ENCODE peak calls at places on chromosomes 4 and X, in five cellular contexts. O is Peyer's patch; X is MM.1S; W is ovary; N is CD8-positive, alpha-beta T cell. G is an unnamed sample.

GRCh38 chrX:132219343-132219768 is at the start of gene RAP2C:
- DNase-seq in O (peak), X (peak), W (peak), N (peak), G (peak)

GRCh38 chrX:18288716-18289115 is 65.8 kb downstream of the SCML2 start:
- DNase-seq in O (no peak), X (no peak), W (no peak), N (no peak), G (no peak)

GRCh38 chr4:84938316-84938715 is 28.2 kb downstream of the WDFY3 start:
- DNase-seq in O (no peak), X (no peak), W (no peak), N (no peak), G (no peak)

GRCh38 chr4:145820407-145820806 is 118.2 kb downstream of the ZNF827 start:
- DNase-seq in O (no peak), X (peak), W (no peak), N (no peak), G (no peak)

GRCh38 chr4:173269280-173269679 is 64.9 kb downstream of the HMGB2 start:
- DNase-seq in O (no peak), X (no peak), W (no peak), N (no peak), G (no peak)

GRCh38 chr4:141705747-141706377 is 69.5 kb downstream of the IL15 start:
- DNase-seq in O (no peak), X (no peak), W (no peak), N (no peak), G (no peak)

GRCh38 chr4:183600189-183600685 is 58.7 kb downstream of the RWDD4 start:
- DNase-seq in O (no peak), X (no peak), W (no peak), N (peak), G (no peak)

GRCh38 chrX:107542500-107542899 is 85.8 kb upstream of the PRPS1 start:
- DNase-seq in O (no peak), X (no peak), W (no peak), N (no peak), G (peak)

GRCh38 chr4:184598753-184599491 is 50.3 kb downstream of the CASP3 start:
- DNase-seq in O (no peak), X (no peak), W (no peak), N (no peak), G (no peak)

GRCh38 chrX:100363926-100364325 is 46.1 kb downstream of the PCDH19 start:
- DNase-seq in O (no peak), X (no peak), W (no peak), N (no peak), G (no peak)

GRCh38 chrX:138748480-138748879 is 37.0 kb upstream of the FGF13 start:
- DNase-seq in O (no peak), X (peak), W (no peak), N (no peak), G (no peak)

GRCh38 chr4:2354127-2354526 is 64.3 kb downstream of the ZFYVE28 start:
- DNase-seq in O (no peak), X (no peak), W (no peak), N (peak), G (peak)

GRCh38 chr4:2105559-2105958 is 46.4 kb downstream of the NAT8L start:
- DNase-seq in O (no peak), X (no peak), W (no peak), N (no peak), G (no peak)

GRCh38 chr4:7428261-7429068 is 6.3 kb downstream of the PSAPL1 start:
- DNase-seq in O (peak), X (no peak), W (no peak), N (no peak), G (no peak)

GRCh38 chrX:10574663-10575062 is 45.7 kb downstream of the MID1 start:
- DNase-seq in O (no peak), X (no peak), W (no peak), N (no peak), G (no peak)

GRCh38 chrX:42615161-42615563 is 162.8 kb downstream of the PPP1R2C start:
- DNase-seq in O (peak), X (no peak), W (no peak), N (no peak), G (no peak)

GRCh38 chr4:113809313-113809712 is 47.8 kb upstream of the CAMK2D start:
- DNase-seq in O (no peak), X (no peak), W (no peak), N (no peak), G (no peak)

GRCh38 chr4:57504139-57504538 is 394.0 kb upstream of the IGFBP7 start:
- DNase-seq in O (no peak), X (no peak), W (no peak), N (no peak), G (no peak)

GRCh38 chrX:24371391-24371972 is 11.0 kb downstream of the SUPT20HL1 start:
- DNase-seq in O (peak), X (peak), W (peak), N (peak), G (peak)

GRCh38 chr4:19455850-19456602 is 795.7 kb upstream of the SLIT2 start:
- DNase-seq in O (no peak), X (no peak), W (no peak), N (no peak), G (no peak)

GRCh38 chr4:162461952-162462351 is 298.2 kb upstream of the FSTL5 start:
- DNase-seq in O (no peak), X (peak), W (no peak), N (no peak), G (no peak)

GRCh38 chr4:20603671-20604313 is 96.5 kb upstream of the PACRGL start:
- DNase-seq in O (no peak), X (no peak), W (no peak), N (no peak), G (no peak)

GRCh38 chr4:123250843-123251242 is 145.8 kb upstream of the SPRY1 start:
- DNase-seq in O (no peak), X (no peak), W (peak), N (no peak), G (no peak)

GRCh38 chrX:95885074-95885473 is 799.6 kb upstream of the DIAPH2 start:
- DNase-seq in O (no peak), X (no peak), W (peak), N (no peak), G (no peak)

GRCh38 chr4:65538571-65538970 is 131.7 kb downstream of the EPHA5 start:
- DNase-seq in O (no peak), X (no peak), W (no peak), N (no peak), G (no peak)

GRCh38 chr4:141540643-141541042 is 95.7 kb upstream of the IL15 start:
- DNase-seq in O (no peak), X (no peak), W (no peak), N (no peak), G (no peak)

GRCh38 chr4:126627255-126627654 is 1005.5 kb upstream of the INTU start:
- DNase-seq in O (no peak), X (no peak), W (no peak), N (no peak), G (no peak)

GRCh38 chr4:157204634-157205244 is 15.8 kb upstream of the GRIA2 start:
- DNase-seq in O (no peak), X (peak), W (no peak), N (no peak), G (no peak)

GRCh38 chrX:155216940-155217450 is 735 bp downstream of the VBP1 start:
- DNase-seq in O (no peak), X (peak), W (no peak), N (no peak), G (no peak)

GRCh38 chr4:101345596-101346311 is 1.6 kb downstream of the PPP3CA start:
- DNase-seq in O (peak), X (peak), W (peak), N (peak), G (peak)

GRCh38 chrX:72280210-72280882 is 3.3 kb upstream of the RPS4X start:
- DNase-seq in O (no peak), X (no peak), W (no peak), N (no peak), G (no peak)

GRCh38 chr4:41614519-41614918 is 76.6 kb downstream of the LIMCH1 start:
- DNase-seq in O (no peak), X (no peak), W (no peak), N (no peak), G (no peak)

GRCh38 chr4:41613782-41614181 is 75.8 kb downstream of the LIMCH1 start:
- DNase-seq in O (no peak), X (no peak), W (no peak), N (no peak), G (no peak)

GRCh38 chr4:41611881-41612871 is 74.2 kb downstream of the LIMCH1 start:
- DNase-seq in O (no peak), X (no peak), W (no peak), N (no peak), G (peak)

GRCh38 chr4:41611124-41611838 is 73.3 kb downstream of the LIMCH1 start:
- DNase-seq in O (no peak), X (no peak), W (no peak), N (no peak), G (no peak)

DNA sequence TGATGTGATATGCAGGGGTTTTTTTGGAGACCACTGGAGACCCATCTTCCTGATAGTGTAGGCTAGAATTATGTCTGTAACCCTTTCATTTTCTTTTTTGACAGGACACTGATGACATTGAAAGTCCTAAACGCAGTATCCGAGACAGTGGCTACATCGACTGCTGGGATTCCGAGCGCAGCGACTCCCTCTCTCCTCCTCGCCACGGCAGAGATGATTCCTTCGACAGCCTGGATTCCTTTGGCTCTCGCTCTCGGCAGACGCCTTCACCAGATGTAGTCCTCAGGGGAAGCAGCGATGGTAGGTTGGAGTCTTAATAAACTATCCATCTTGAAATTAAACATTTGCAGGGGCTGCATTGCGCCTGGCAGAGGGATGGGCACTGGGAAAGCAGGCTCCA is 75.4 kb downstream of the LIMCH1 start:
- DNase-seq in O (no peak), X (no peak), W (no peak), N (no peak), G (no peak)
- H3K4me3 ChIP-seq in O (no peak), X (no peak), W (peak), N (no peak), G (peak)

DNA sequence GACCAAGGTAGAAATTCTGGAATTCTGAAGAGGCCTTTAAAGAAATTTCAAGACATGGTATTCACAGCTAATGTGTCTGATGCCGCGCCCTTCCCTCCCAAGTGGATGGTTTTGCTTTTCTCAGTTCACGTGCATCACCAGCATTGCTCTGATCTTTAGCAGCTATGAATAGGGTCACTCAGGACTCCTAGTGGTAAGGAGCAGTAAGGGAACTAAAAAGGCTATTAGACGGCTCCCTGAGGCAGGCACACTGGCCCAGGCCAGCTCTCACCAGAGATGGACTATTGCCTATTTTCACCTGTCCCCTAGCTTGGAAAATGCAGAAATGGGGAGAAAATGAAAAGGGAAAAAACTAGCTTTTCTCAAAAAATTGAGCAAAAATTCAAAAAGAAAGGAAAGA is 447.5 kb upstream of the RASGEF1B start:
- DNase-seq in O (no peak), X (peak), W (no peak), N (no peak), G (no peak)
- TF ChIP-seq CTCF in O (peak), X (peak), W (no peak), N (no peak), G (no peak)

GRCh38 chr4:188658958-188659522 is 519.8 kb downstream of the TRIML1 start:
- DNase-seq in O (no peak), X (no peak), W (no peak), N (no peak), G (no peak)
- H3K27ac ChIP-seq in O (no peak), X (no peak), W (no peak), N (no peak), G (no peak)

DNA sequence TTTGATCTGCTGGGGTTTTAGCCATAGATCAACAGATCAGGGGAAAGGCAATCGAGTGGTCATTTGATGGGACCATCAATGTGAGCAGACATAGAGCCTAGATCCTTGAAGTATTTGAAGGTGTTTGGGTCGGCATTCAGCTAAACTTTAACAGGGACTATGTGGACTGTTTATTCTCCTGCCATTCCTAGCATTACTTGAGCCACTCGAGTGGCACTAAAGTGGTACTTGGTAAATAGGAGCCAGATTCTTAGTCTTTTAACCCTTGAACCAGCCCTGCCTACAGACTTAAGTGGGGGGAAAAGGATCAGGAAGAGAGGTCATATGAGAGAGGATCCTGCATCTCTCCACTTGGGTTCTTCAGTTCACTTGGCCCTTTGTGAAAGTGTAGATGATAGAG is 3.8 kb downstream of the MSN start:
- DNase-seq in O (no peak), X (no peak), W (no peak), N (no peak), G (no peak)
- H3K4me3 ChIP-seq in O (no peak), X (peak), W (no peak), N (peak), G (no peak)

DNA sequence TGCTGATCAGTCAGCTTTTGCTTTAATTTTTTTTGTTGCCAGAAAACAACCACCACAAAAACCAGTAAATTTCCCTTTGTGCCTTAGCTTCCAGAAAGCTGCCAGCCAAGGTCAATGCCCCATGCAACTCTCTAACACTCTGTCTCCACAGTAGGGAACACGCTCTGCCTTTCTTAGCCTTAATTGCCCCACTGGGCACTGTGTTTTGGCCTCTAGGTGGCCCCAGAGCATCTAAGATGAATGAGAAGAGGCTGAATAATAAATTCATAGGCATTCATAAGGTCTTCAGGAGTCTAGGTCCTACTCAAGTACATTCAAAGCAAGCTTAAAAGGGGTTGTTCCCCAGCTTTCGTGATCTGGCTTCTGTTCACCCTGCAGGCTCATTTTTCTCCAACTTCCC is 57.7 kb upstream of the PASD1 start:
- DNase-seq in O (no peak), X (no peak), W (no peak), N (no peak), G (no peak)
- TF ChIP-seq CTCF in O (no peak), X (peak), W (no peak), N (no peak), G (no peak)

DNA sequence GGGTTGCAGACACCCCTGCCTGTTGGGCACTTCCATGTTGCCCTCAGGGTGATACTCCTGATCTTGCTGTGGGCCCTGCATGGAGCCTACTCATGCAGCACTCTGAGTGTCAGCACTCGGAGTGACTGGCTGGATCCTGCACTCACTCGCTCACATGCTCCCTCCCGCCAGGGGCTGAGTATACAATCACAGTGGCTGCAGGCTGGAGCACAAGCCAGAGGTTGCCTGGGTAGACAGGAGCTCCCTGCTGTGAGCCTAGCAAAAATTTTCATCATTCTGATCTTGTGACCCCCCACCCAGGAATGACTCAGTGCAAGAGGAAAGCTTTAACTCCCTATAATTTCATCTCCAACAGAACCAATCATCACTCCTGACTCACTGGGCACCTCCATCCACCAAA is 1180.7 kb upstream of the PABPC4L start:
- DNase-seq in O (no peak), X (no peak), W (no peak), N (no peak), G (no peak)
- H3K27ac ChIP-seq in O (no peak), X (no peak), W (no peak), N (no peak), G (no peak)

GRCh38 chrX:39654183-39654925 is 443.4 kb downstream of the BCOR start:
- DNase-seq in O (no peak), X (no peak), W (no peak), N (no peak), G (no peak)
- H3K4me3 ChIP-seq in O (no peak), X (peak), W (no peak), N (no peak), G (no peak)

GRCh38 chr4:109821186-109821585 is 5.6 kb downstream of the GAR1 start:
- DNase-seq in O (no peak), X (no peak), W (no peak), N (no peak), G (no peak)

GRCh38 chr4:109827672-109828071 is at the start of gene RRH:
- DNase-seq in O (no peak), X (no peak), W (no peak), N (no peak), G (no peak)

DNA sequence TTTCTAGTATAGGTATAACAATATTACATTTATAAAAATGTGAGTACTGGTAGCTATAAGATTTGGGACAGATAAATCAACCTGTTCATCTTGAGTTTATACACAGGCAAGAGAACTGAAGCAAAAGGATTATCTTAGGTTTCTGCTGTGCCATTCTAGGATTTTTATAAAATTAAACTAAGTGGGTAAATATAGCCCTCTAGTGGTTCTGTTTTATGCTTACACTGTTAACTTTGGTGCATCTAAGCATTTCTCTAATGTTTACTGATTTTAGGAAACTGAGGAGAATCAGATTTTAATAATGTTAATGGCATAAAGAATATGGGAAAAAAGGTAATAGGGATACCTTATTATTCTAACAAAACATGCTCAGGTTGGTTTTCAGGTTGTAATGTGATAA is 1.1 kb upstream of the RRH start:
- DNase-seq in O (no peak), X (peak), W (no peak), N (no peak), G (no peak)
- TF ChIP-seq CTCF in O (peak), X (peak), W (peak), N (peak), G (peak)

DNA sequence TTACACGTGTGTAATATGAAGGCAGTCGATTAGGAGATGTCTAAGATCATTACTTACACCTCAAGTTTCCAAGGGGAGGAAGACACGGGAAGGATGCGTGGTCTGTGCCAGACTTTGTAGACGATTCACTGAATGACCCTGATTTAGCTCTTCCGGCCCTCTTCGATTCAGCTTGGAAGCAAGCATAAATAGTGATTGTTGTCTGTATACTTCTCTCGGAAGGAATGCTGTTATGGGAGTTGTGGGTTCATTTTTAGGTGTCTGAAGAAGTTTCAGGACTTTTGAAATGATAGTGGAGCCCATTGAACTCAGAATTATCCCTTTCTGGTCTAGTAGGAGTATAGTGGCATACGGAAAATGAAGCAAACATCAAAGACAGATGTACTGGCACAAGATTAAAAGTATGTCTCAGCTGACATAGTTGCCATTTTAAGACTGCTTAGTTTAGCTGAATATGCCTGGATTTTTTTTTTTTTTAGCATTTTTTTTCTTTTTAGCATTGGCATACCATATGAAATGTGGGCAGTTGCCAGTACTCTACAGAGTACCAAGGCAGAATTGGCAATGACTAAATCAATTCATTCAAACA is 1.0 kb upstream of the ANKRD17 start:
- DNase-seq in O (no peak), X (no peak), W (peak), N (no peak), G (no peak)
- H3K27ac ChIP-seq in O (peak), X (peak), W (peak), N (peak), G (peak)

G was measured in dorsolateral prefrontal cortex.